ENCODE peak calls at places on chromosomes 2 and 18, in four cellular contexts. One of them, this sample, is unnamed.

GRCh38 chr2:112257575-112257974 is 2.7 kb upstream of the ZC3H8 start:
- DNase-seq in CD8-positive, alpha-beta T cell: no peak
- DNase-seq in skeletal muscle cell: no peak
- DNase-seq in cardiac fibroblast: peak
- DNase-seq in this sample: no peak

GRCh38 chr2:96923810-96924774 is 54.2 kb upstream of the SEMA4C start:
- DNase-seq in CD8-positive, alpha-beta T cell: peak
- DNase-seq in skeletal muscle cell: no peak
- DNase-seq in cardiac fibroblast: no peak
- DNase-seq in this sample: no peak

GRCh38 chr2:239113164-239113563 is 265.3 kb downstream of the TWIST2 start:
- DNase-seq in CD8-positive, alpha-beta T cell: no peak
- DNase-seq in skeletal muscle cell: peak
- DNase-seq in cardiac fibroblast: peak
- DNase-seq in this sample: no peak

GRCh38 chr2:184611221-184612085 is 13.1 kb downstream of the ZNF804A start:
- DNase-seq in CD8-positive, alpha-beta T cell: no peak
- DNase-seq in skeletal muscle cell: peak
- DNase-seq in cardiac fibroblast: peak
- DNase-seq in this sample: no peak

GRCh38 chr2:174326880-174327558 is 7.7 kb upstream of the SP9 start:
- DNase-seq in CD8-positive, alpha-beta T cell: no peak
- DNase-seq in skeletal muscle cell: no peak
- DNase-seq in cardiac fibroblast: no peak
- DNase-seq in this sample: no peak

GRCh38 chr18:42760290-42760689 is 355.2 kb downstream of the RIT2 start:
- DNase-seq in CD8-positive, alpha-beta T cell: no peak
- DNase-seq in skeletal muscle cell: no peak
- DNase-seq in cardiac fibroblast: no peak
- DNase-seq in this sample: no peak

GRCh38 chr18:63224574-63224973 is 95.0 kb downstream of the BCL2 start:
- DNase-seq in CD8-positive, alpha-beta T cell: no peak
- DNase-seq in skeletal muscle cell: no peak
- DNase-seq in cardiac fibroblast: no peak
- DNase-seq in this sample: no peak

GRCh38 chr18:62683935-62684334 is 31.4 kb upstream of the PHLPP1 start:
- DNase-seq in CD8-positive, alpha-beta T cell: no peak
- DNase-seq in skeletal muscle cell: no peak
- DNase-seq in cardiac fibroblast: no peak
- DNase-seq in this sample: no peak

GRCh38 chr18:24534271-24534670 is 73.8 kb downstream of the HRH4 start:
- DNase-seq in CD8-positive, alpha-beta T cell: no peak
- DNase-seq in skeletal muscle cell: no peak
- DNase-seq in cardiac fibroblast: no peak
- DNase-seq in this sample: no peak

GRCh38 chr2:180328795-180329422 is 321.8 kb upstream of the CWC22 start:
- DNase-seq in CD8-positive, alpha-beta T cell: no peak
- DNase-seq in skeletal muscle cell: no peak
- DNase-seq in cardiac fibroblast: no peak
- DNase-seq in this sample: no peak

GRCh38 chr18:42614619-42615293 is 500.7 kb downstream of the RIT2 start:
- DNase-seq in CD8-positive, alpha-beta T cell: no peak
- DNase-seq in skeletal muscle cell: peak
- DNase-seq in cardiac fibroblast: peak
- DNase-seq in this sample: no peak

GRCh38 chr2:64203131-64204005 is 59.1 kb upstream of the PELI1 start:
- DNase-seq in CD8-positive, alpha-beta T cell: no peak
- DNase-seq in skeletal muscle cell: no peak
- DNase-seq in cardiac fibroblast: peak
- DNase-seq in this sample: peak

GRCh38 chr2:10919415-10919775 is 7.7 kb downstream of the KCNF1 start:
- DNase-seq in CD8-positive, alpha-beta T cell: no peak
- DNase-seq in skeletal muscle cell: no peak
- DNase-seq in cardiac fibroblast: no peak
- DNase-seq in this sample: no peak

GRCh38 chr2:160075171-160075570 is 12.8 kb upstream of the PLA2R1 start:
- DNase-seq in CD8-positive, alpha-beta T cell: no peak
- DNase-seq in skeletal muscle cell: peak
- DNase-seq in cardiac fibroblast: peak
- DNase-seq in this sample: peak

GRCh38 chr2:129296401-129297343 is 682.8 kb upstream of the RAB6C start:
- DNase-seq in CD8-positive, alpha-beta T cell: no peak
- DNase-seq in skeletal muscle cell: no peak
- DNase-seq in cardiac fibroblast: no peak
- DNase-seq in this sample: no peak

GRCh38 chr2:68921646-68922045 is 31.0 kb downstream of the GKN2 start:
- DNase-seq in CD8-positive, alpha-beta T cell: no peak
- DNase-seq in skeletal muscle cell: no peak
- DNase-seq in cardiac fibroblast: peak
- DNase-seq in this sample: no peak

GRCh38 chr2:238369516-238370481 is 49.5 kb downstream of the TRAF3IP1 start:
- DNase-seq in CD8-positive, alpha-beta T cell: no peak
- DNase-seq in skeletal muscle cell: no peak
- DNase-seq in cardiac fibroblast: no peak
- DNase-seq in this sample: no peak

GRCh38 chr2:97678217-97678762 is 8.8 kb downstream of the C2orf92 start:
- DNase-seq in CD8-positive, alpha-beta T cell: no peak
- DNase-seq in skeletal muscle cell: no peak
- DNase-seq in cardiac fibroblast: no peak
- DNase-seq in this sample: no peak

GRCh38 chr2:23545391-23545790 is 160.4 kb downstream of the KLHL29 start:
- DNase-seq in CD8-positive, alpha-beta T cell: no peak
- DNase-seq in skeletal muscle cell: no peak
- DNase-seq in cardiac fibroblast: peak
- DNase-seq in this sample: no peak

GRCh38 chr2:173252581-173252980 is 102.1 kb upstream of the CDCA7 start:
- DNase-seq in CD8-positive, alpha-beta T cell: no peak
- DNase-seq in skeletal muscle cell: no peak
- DNase-seq in cardiac fibroblast: no peak
- DNase-seq in this sample: no peak

GRCh38 chr18:78241535-78242306 is 737.9 kb upstream of the SALL3 start:
- DNase-seq in CD8-positive, alpha-beta T cell: no peak
- DNase-seq in skeletal muscle cell: no peak
- DNase-seq in cardiac fibroblast: no peak
- DNase-seq in this sample: no peak

GRCh38 chr2:96537734-96538486 is 1.4 kb downstream of the ARID5A start:
- DNase-seq in CD8-positive, alpha-beta T cell: peak
- DNase-seq in skeletal muscle cell: no peak
- DNase-seq in cardiac fibroblast: no peak
- DNase-seq in this sample: no peak

DNA sequence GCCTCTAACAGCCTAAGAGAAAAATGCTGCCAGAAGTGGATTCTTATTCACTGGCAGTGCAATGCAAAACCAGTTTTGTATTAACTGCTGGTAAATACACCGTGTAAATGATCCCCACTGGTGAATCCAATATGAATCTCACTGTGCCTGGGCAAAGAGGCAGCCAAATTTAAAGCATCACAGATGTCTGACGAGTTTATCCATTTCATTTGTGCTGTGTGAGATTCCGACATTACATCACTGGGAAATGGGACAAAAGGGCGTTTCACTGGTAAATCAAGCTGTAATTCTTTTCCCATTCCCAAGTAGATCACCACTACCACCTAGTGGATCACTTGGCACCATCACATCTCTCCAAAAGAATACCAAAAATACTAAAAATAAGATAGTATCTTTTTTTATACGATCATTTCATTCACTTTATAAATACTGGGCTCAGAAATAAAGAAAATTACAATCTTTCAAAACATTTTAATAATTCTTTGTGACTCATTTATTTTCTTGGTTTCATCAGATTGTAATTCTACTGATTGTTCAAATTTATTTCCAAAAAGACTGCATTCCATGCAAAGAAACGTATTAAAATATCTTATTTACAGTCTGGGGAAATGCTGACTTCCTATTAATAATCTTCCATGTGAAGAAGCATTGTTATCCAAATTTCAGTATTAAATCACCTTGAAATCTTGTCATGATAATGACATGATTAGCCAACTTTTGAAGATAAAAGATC is 125.6 kb downstream of the GRB14 start:
- DNase-seq in CD8-positive, alpha-beta T cell: no peak
- DNase-seq in skeletal muscle cell: peak
- DNase-seq in cardiac fibroblast: peak
- DNase-seq in this sample: peak
- H3K4me3 ChIP-seq in CD8-positive, alpha-beta T cell: no peak
- H3K4me3 ChIP-seq in skeletal muscle cell: no peak
- H3K4me3 ChIP-seq in cardiac fibroblast: no peak
- H3K4me3 ChIP-seq in this sample: no peak

DNA sequence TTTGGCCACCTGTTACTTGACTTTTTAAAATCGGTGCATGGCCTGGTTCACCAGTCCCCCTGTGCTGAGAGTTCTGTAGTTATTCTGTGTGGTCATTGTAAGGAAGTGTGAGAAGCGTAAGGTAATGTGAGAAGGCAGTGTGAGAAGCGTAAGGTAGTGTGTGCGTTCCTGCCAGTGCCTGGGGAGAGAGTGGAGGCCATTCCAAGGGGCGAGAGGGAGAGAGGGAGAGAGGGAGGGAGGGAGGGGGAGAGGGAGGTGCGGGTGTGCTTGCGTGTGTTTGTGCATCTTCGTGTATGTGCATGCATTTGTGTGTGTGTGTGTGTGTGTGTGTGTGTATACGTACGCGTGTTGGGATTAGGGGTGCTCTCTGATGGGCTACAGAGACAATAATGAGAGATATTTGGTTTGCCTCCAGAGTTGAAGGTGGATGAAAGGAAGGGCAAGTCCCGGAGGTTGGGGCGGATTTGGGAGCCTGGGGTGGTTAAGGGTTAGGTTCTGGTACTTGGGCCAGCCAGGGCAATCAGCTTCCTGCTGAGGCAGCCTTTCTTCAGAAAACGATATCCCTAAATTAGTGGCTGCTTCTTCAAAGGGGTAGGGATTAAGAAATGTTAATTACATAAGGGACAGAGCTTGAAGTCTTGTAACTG is 53.7 kb downstream of the SGPP2 start:
- DNase-seq in CD8-positive, alpha-beta T cell: no peak
- DNase-seq in skeletal muscle cell: no peak
- DNase-seq in cardiac fibroblast: no peak
- DNase-seq in this sample: no peak
- H3K4me3 ChIP-seq in CD8-positive, alpha-beta T cell: no peak
- H3K4me3 ChIP-seq in skeletal muscle cell: no peak
- H3K4me3 ChIP-seq in cardiac fibroblast: no peak
- H3K4me3 ChIP-seq in this sample: no peak

GRCh38 chr2:227511955-227512354 is 40.0 kb downstream of the AGFG1 start:
- DNase-seq in CD8-positive, alpha-beta T cell: no peak
- DNase-seq in skeletal muscle cell: no peak
- DNase-seq in cardiac fibroblast: no peak
- DNase-seq in this sample: no peak

GRCh38 chr2:227511239-227511930 is 39.4 kb downstream of the AGFG1 start:
- DNase-seq in CD8-positive, alpha-beta T cell: no peak
- DNase-seq in skeletal muscle cell: no peak
- DNase-seq in cardiac fibroblast: no peak
- DNase-seq in this sample: no peak

GRCh38 chr2:227509824-227510619 is 38.1 kb downstream of the AGFG1 start:
- DNase-seq in CD8-positive, alpha-beta T cell: no peak
- DNase-seq in skeletal muscle cell: peak
- DNase-seq in cardiac fibroblast: peak
- DNase-seq in this sample: no peak

GRCh38 chr2:227509086-227509485 is 37.1 kb downstream of the AGFG1 start:
- DNase-seq in CD8-positive, alpha-beta T cell: no peak
- DNase-seq in skeletal muscle cell: no peak
- DNase-seq in cardiac fibroblast: no peak
- DNase-seq in this sample: no peak

GRCh38 chr2:227510620-227510958 is 38.6 kb downstream of the AGFG1 start:
- DNase-seq in CD8-positive, alpha-beta T cell: no peak
- DNase-seq in skeletal muscle cell: no peak
- DNase-seq in cardiac fibroblast: no peak
- DNase-seq in this sample: no peak
- H3K4me3 ChIP-seq in CD8-positive, alpha-beta T cell: no peak
- H3K4me3 ChIP-seq in skeletal muscle cell: no peak
- H3K4me3 ChIP-seq in cardiac fibroblast: no peak
- H3K4me3 ChIP-seq in this sample: no peak

DNA sequence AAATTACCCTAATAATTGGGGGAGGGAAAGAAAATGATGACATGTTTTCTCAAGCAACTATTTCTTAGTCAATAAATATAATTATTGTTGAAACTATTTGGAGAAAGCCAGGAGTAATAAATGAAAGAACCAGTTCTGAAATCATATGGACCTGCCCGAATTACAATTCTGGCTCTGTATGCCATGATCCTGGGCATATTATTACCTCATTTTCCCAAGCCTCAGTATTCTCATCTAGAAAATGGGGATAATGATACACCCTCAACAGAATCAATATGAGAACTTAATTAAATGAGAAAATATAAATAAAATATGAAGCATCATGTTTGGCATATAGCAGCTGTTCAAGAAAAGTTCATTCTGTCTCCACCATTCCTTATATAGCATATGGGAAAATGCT is 22.9 kb downstream of the ARHGEF33 start:
- DNase-seq in CD8-positive, alpha-beta T cell: no peak
- DNase-seq in skeletal muscle cell: no peak
- DNase-seq in cardiac fibroblast: no peak
- DNase-seq in this sample: no peak
- H3K4me3 ChIP-seq in CD8-positive, alpha-beta T cell: no peak
- H3K4me3 ChIP-seq in skeletal muscle cell: no peak
- H3K4me3 ChIP-seq in cardiac fibroblast: no peak
- H3K4me3 ChIP-seq in this sample: no peak

GRCh38 chr2:156892449-156893335 is 364.8 kb upstream of the GALNT5 start:
- DNase-seq in CD8-positive, alpha-beta T cell: no peak
- DNase-seq in skeletal muscle cell: no peak
- DNase-seq in cardiac fibroblast: peak
- DNase-seq in this sample: no peak
- H3K4me3 ChIP-seq in CD8-positive, alpha-beta T cell: no peak
- H3K4me3 ChIP-seq in skeletal muscle cell: peak
- H3K4me3 ChIP-seq in cardiac fibroblast: peak
- H3K4me3 ChIP-seq in this sample: peak

DNA sequence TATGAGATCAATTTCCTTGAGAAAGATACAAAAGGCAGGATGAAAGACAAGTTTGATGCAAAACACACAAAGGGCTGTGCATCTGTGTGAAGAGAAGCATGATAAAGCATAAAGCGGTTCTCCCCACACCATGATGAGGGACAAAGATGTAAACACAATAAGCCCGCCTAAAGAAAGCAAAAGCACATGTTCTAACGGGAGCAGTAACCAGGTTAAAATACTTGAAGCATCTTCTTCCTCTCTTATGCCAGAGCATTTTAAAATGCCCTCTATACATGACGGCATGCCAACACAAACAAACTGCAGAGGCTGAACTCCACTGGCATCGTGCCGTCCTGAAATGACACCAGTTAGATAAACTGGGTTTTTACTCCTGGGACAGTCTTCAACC is 89.8 kb downstream of the CDH2 start:
- DNase-seq in CD8-positive, alpha-beta T cell: no peak
- DNase-seq in skeletal muscle cell: no peak
- DNase-seq in cardiac fibroblast: peak
- DNase-seq in this sample: no peak
- H3K4me3 ChIP-seq in CD8-positive, alpha-beta T cell: no peak
- H3K4me3 ChIP-seq in skeletal muscle cell: no peak
- H3K4me3 ChIP-seq in cardiac fibroblast: peak
- H3K4me3 ChIP-seq in this sample: no peak